ENCODE peak calls at places on chromosomes 12 and 14, in five cellular contexts. Z is CD8-positive, alpha-beta T cell; G is pancreas; W is H9; J is CD4-positive, alpha-beta T cell. C is an unnamed sample.

GRCh38 chr14:23160924-23161522 is 22.4 kb downstream of the SLC7A8 start:
- DNase-seq in W (peak; percentile 80), Z (no peak), J (no peak), G (no peak), C (peak; percentile 3)

GRCh38 chr12:49364989-49365388 is 2.3 kb upstream of the SPATS2 start:
- DNase-seq in W (no peak), Z (no peak), G (no peak), J (no peak), C (no peak)

GRCh38 chr12:26564391-26564790 is 268.6 kb downstream of the ITPR2 start:
- DNase-seq in G (no peak), W (no peak), J (no peak), Z (no peak), C (no peak)

GRCh38 chr12:95169368-95169767 is 47.9 kb downstream of the FGD6 start:
- DNase-seq in Z (no peak), W (no peak), G (no peak), J (no peak), C (no peak)

GRCh38 chr12:75270157-75270556 is 60.0 kb downstream of the CAPS2 start:
- DNase-seq in G (no peak), Z (no peak), W (no peak), J (no peak), C (peak; percentile 8)

GRCh38 chr12:64034901-64035576 is 187.1 kb downstream of the KICS2 start:
- DNase-seq in W (no peak), Z (no peak), J (no peak), G (no peak), C (no peak)

GRCh38 chr12:54197037-54197909 is 8.5 kb upstream of the SMUG1 start:
- DNase-seq in G (no peak), Z (no peak), W (peak; percentile 49), J (no peak), C (no peak)

GRCh38 chr12:46401703-46402102 is 29.1 kb upstream of the SLC38A2 start:
- DNase-seq in W (no peak), J (no peak), G (peak; percentile 26), Z (no peak), C (no peak)

GRCh38 chr14:100239840-100240724 is 1.1 kb downstream of the YY1 start:
- DNase-seq in Z (peak; percentile 82), G (peak; percentile 93), J (peak; percentile 79), W (peak; percentile 76), C (peak; percentile 62)

GRCh38 chr12:104957388-104958008 is 592 bp downstream of the SLC41A2 start:
- DNase-seq in J (peak; percentile 20), W (no peak), Z (peak; percentile 9), G (no peak), C (no peak)

GRCh38 chr12:117045998-117046374 is 53.2 kb downstream of the TESC start:
- DNase-seq in Z (no peak), J (no peak), G (no peak), W (no peak), C (no peak)

DNA sequence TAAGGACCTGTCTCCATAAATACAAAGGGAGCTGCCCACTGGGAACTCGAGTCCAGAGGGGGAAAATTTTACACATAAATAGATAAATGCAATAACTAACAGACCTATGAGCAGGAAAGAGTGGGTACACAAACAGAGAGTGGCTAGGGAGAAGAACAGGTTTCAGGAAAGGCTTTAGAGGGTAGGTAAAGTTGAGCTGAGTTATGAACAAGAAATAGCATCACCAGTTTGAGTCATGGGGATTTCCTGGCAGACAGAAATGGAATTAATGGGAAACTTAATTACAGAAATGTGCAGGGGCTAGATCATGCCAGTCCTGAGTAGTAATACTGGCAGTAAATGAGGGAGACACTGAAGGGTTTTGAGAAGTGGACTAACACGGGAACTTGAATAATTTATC is 58.0 kb upstream of the CCDC175 start:
- DNase-seq in W (no peak), J (no peak), G (no peak), Z (no peak), C (no peak)
- H3K9me3 ChIP-seq in W (no peaks in the 10 kb centered on the region), J (no peaks in the 10 kb centered on the region), G (no peaks in the 10 kb centered on the region), Z (no peaks in the 10 kb centered on the region), C (peaks cover 2% of the 10 kb centered on the region)

DNA sequence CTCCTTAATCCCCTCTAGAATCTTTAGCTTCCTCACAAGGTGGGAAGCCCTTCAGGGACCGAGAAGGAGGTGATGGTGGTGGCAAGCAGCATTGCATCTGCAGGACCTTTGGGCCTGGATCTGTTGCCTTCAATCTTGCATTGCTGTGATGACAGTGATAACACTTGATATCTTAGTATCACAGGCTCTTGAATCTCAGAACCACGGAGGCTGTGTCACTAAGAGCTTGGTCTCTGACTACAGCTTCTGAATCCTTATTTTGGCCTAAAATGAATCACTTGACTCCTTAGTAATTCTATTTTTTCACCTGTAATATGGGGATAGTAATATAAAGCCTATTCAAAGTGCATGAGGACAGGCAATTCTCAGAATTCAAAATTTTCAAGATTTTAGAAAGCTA is 8.9 kb upstream of the AMN1 start:
- DNase-seq in G (no peak), Z (no peak), W (no peak), J (no peak), C (no peak)
- H3K9me3 ChIP-seq in G (no peaks in the 10 kb centered on the region), Z (no peaks in the 10 kb centered on the region), W (no peaks in the 10 kb centered on the region), J (no peaks in the 10 kb centered on the region), C (peaks cover 7% of the 10 kb centered on the region)

DNA sequence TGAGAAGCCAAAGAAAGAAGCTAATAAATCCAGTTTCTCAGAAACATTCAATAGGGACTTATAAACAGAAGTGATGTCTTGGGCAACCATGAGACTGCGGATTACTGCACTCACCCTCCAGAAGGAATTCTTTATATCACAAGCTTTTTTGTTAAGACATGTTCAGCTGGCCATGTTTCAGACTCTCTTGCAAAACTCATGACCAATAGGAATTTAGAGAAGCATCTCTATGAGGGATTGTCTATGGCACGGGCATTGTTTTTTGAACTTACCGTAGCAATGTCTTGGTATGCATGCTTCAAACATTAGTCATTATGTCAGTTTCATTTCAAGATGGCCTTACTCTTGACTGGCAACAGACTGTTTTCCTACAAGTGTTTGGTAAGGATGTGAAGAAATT is 15.5 kb upstream of the ZNF268 start:
- DNase-seq in G (no peak), W (no peak), Z (no peak), J (no peak), C (no peak)
- H3K9me3 ChIP-seq in G (no peaks in the 10 kb centered on the region), W (peaks cover 42% of the 10 kb centered on the region), Z (peaks cover 18% of the 10 kb centered on the region), J (peaks cover 63% of the 10 kb centered on the region), C (peaks cover 7% of the 10 kb centered on the region)

GRCh38 chr12:34393086-34393820 is 371.0 kb downstream of the ALG10 start:
- DNase-seq in Z (no peak), J (no peak), W (peak; percentile 15), G (peak; percentile 53), C (peak; percentile 0)
- H3K9me3 ChIP-seq in Z (no peaks in the 10 kb centered on the region), J (peaks cover 26% of the 10 kb centered on the region), W (peaks cover 97% of the 10 kb centered on the region), G (no peaks in the 10 kb centered on the region), C (no peaks in the 10 kb centered on the region)

GRCh38 chr14:101483829-101484228 is 77.5 kb upstream of the DIO3 start:
- DNase-seq in G (no peak), W (no peak), J (no peak), Z (no peak), C (no peak)
- H3K9me3 ChIP-seq in G (no peaks in the 10 kb centered on the region), W (no peaks in the 10 kb centered on the region), J (peaks cover 6% of the 10 kb centered on the region), Z (no peaks in the 10 kb centered on the region), C (peaks cover 33% of the 10 kb centered on the region)

C was measured in PC-9.